ENCODE peak calls at places on chromosome 16, in five cellular contexts. One of them, this sample, is unnamed.

GRCh38 chr16:57132470-57132869 is 40.1 kb downstream of the CPNE2 start:
- DNase-seq in neural crest cell: no peak
- DNase-seq in T-cell: no peak
- DNase-seq in iris pigment epithelial cell: no peak
- DNase-seq in stimulated activated CD8-positive, alpha-beta memory T cell treated with anti-CD3 and anti-CD28 coated beads, Interleukin-4, amount 100 ng/mL, for 4 hours: no peak
- DNase-seq in this sample: no peak

GRCh38 chr16:24125199-24125598 is 130.9 kb upstream of the CACNG3 start:
- DNase-seq in neural crest cell: no peak
- DNase-seq in T-cell: no peak
- DNase-seq in iris pigment epithelial cell: no peak
- DNase-seq in stimulated activated CD8-positive, alpha-beta memory T cell treated with anti-CD3 and anti-CD28 coated beads, Interleukin-4, amount 100 ng/mL, for 4 hours: no peak
- DNase-seq in this sample: no peak

GRCh38 chr16:11309895-11310633 is 28.9 kb upstream of the PRM1 start:
- DNase-seq in neural crest cell: no peak
- DNase-seq in T-cell: no peak
- DNase-seq in iris pigment epithelial cell: no peak
- DNase-seq in stimulated activated CD8-positive, alpha-beta memory T cell treated with anti-CD3 and anti-CD28 coated beads, Interleukin-4, amount 100 ng/mL, for 4 hours: no peak
- DNase-seq in this sample: no peak

GRCh38 chr16:69833791-69834282 is 71.7 kb downstream of the WWP2 start:
- DNase-seq in neural crest cell: no peak
- DNase-seq in T-cell: no peak
- DNase-seq in iris pigment epithelial cell: no peak
- DNase-seq in stimulated activated CD8-positive, alpha-beta memory T cell treated with anti-CD3 and anti-CD28 coated beads, Interleukin-4, amount 100 ng/mL, for 4 hours: no peak
- DNase-seq in this sample: no peak

GRCh38 chr16:85152414-85153030 is 40.2 kb upstream of the CIBAR2 start:
- DNase-seq in neural crest cell: no peak
- DNase-seq in T-cell: no peak
- DNase-seq in iris pigment epithelial cell: no peak
- DNase-seq in stimulated activated CD8-positive, alpha-beta memory T cell treated with anti-CD3 and anti-CD28 coated beads, Interleukin-4, amount 100 ng/mL, for 4 hours: no peak
- DNase-seq in this sample: no peak

GRCh38 chr16:19481291-19481690 is 40.6 kb downstream of the GDE1 start:
- DNase-seq in neural crest cell: no peak
- DNase-seq in T-cell: no peak
- DNase-seq in iris pigment epithelial cell: peak; percentile 10
- DNase-seq in stimulated activated CD8-positive, alpha-beta memory T cell treated with anti-CD3 and anti-CD28 coated beads, Interleukin-4, amount 100 ng/mL, for 4 hours: no peak
- DNase-seq in this sample: peak; percentile 13

GRCh38 chr16:13909872-13910303 is 10.1 kb upstream of the ERCC4 start:
- DNase-seq in neural crest cell: no peak
- DNase-seq in T-cell: no peak
- DNase-seq in iris pigment epithelial cell: peak; percentile 66
- DNase-seq in stimulated activated CD8-positive, alpha-beta memory T cell treated with anti-CD3 and anti-CD28 coated beads, Interleukin-4, amount 100 ng/mL, for 4 hours: no peak
- DNase-seq in this sample: peak; percentile 24

GRCh38 chr16:3012828-3013420 is at the start of gene CLDN9:
- DNase-seq in neural crest cell: no peak
- DNase-seq in T-cell: no peak
- DNase-seq in iris pigment epithelial cell: no peak
- DNase-seq in stimulated activated CD8-positive, alpha-beta memory T cell treated with anti-CD3 and anti-CD28 coated beads, Interleukin-4, amount 100 ng/mL, for 4 hours: no peak
- DNase-seq in this sample: no peak

GRCh38 chr16:2815299-2815771 is 1.7 kb upstream of the PRSS21 start:
- DNase-seq in neural crest cell: no peak
- DNase-seq in T-cell: no peak
- DNase-seq in iris pigment epithelial cell: no peak
- DNase-seq in stimulated activated CD8-positive, alpha-beta memory T cell treated with anti-CD3 and anti-CD28 coated beads, Interleukin-4, amount 100 ng/mL, for 4 hours: no peak
- DNase-seq in this sample: no peak

GRCh38 chr16:57871457-57871856 is 69.2 kb upstream of the KIFC3 start:
- DNase-seq in neural crest cell: no peak
- DNase-seq in T-cell: no peak
- DNase-seq in iris pigment epithelial cell: peak; percentile 87
- DNase-seq in stimulated activated CD8-positive, alpha-beta memory T cell treated with anti-CD3 and anti-CD28 coated beads, Interleukin-4, amount 100 ng/mL, for 4 hours: no peak
- DNase-seq in this sample: peak; percentile 87

GRCh38 chr16:87344931-87345631 is 27.9 kb upstream of the C16orf95 start:
- DNase-seq in neural crest cell: no peak
- DNase-seq in T-cell: peak; percentile 32
- DNase-seq in iris pigment epithelial cell: peak; percentile 21
- DNase-seq in stimulated activated CD8-positive, alpha-beta memory T cell treated with anti-CD3 and anti-CD28 coated beads, Interleukin-4, amount 100 ng/mL, for 4 hours: peak; percentile 36
- DNase-seq in this sample: no peak

GRCh38 chr16:74480150-74481029 is 59.1 kb upstream of the CLEC18B start:
- DNase-seq in neural crest cell: no peak
- DNase-seq in T-cell: no peak
- DNase-seq in iris pigment epithelial cell: peak; percentile 62
- DNase-seq in stimulated activated CD8-positive, alpha-beta memory T cell treated with anti-CD3 and anti-CD28 coated beads, Interleukin-4, amount 100 ng/mL, for 4 hours: no peak
- DNase-seq in this sample: peak; percentile 82

GRCh38 chr16:29710227-29711219 is 31.5 kb downstream of the QPRT start:
- DNase-seq in neural crest cell: peak; percentile 26
- DNase-seq in T-cell: peak; percentile 41
- DNase-seq in iris pigment epithelial cell: peak; percentile 81
- DNase-seq in stimulated activated CD8-positive, alpha-beta memory T cell treated with anti-CD3 and anti-CD28 coated beads, Interleukin-4, amount 100 ng/mL, for 4 hours: no peak
- DNase-seq in this sample: peak; percentile 78

GRCh38 chr16:57762365-57763289 is 27.1 kb downstream of the KATNB1 start:
- DNase-seq in neural crest cell: no peak
- DNase-seq in T-cell: no peak
- DNase-seq in iris pigment epithelial cell: no peak
- DNase-seq in stimulated activated CD8-positive, alpha-beta memory T cell treated with anti-CD3 and anti-CD28 coated beads, Interleukin-4, amount 100 ng/mL, for 4 hours: no peak
- DNase-seq in this sample: no peak

GRCh38 chr16:79509221-79509631 is 91.3 kb downstream of the MAF start:
- DNase-seq in neural crest cell: no peak
- DNase-seq in T-cell: no peak
- DNase-seq in iris pigment epithelial cell: no peak
- DNase-seq in stimulated activated CD8-positive, alpha-beta memory T cell treated with anti-CD3 and anti-CD28 coated beads, Interleukin-4, amount 100 ng/mL, for 4 hours: no peak
- DNase-seq in this sample: no peak

GRCh38 chr16:21339927-21340326 is 61.8 kb upstream of the CRYM start:
- DNase-seq in neural crest cell: no peak
- DNase-seq in T-cell: no peak
- DNase-seq in iris pigment epithelial cell: no peak
- DNase-seq in stimulated activated CD8-positive, alpha-beta memory T cell treated with anti-CD3 and anti-CD28 coated beads, Interleukin-4, amount 100 ng/mL, for 4 hours: no peak
- DNase-seq in this sample: no peak

GRCh38 chr16:73095885-73096341 is 48.0 kb upstream of the ZFHX3 start:
- DNase-seq in neural crest cell: no peak
- DNase-seq in T-cell: no peak
- DNase-seq in iris pigment epithelial cell: no peak
- DNase-seq in stimulated activated CD8-positive, alpha-beta memory T cell treated with anti-CD3 and anti-CD28 coated beads, Interleukin-4, amount 100 ng/mL, for 4 hours: no peak
- DNase-seq in this sample: no peak

GRCh38 chr16:1082266-1082951 is 9.9 kb downstream of the SSTR5 start:
- DNase-seq in neural crest cell: no peak
- DNase-seq in T-cell: no peak
- DNase-seq in iris pigment epithelial cell: peak; percentile 46
- DNase-seq in stimulated activated CD8-positive, alpha-beta memory T cell treated with anti-CD3 and anti-CD28 coated beads, Interleukin-4, amount 100 ng/mL, for 4 hours: no peak
- DNase-seq in this sample: peak; percentile 24

GRCh38 chr16:10616395-10616743 is 36.0 kb upstream of the EMP2 start:
- DNase-seq in neural crest cell: no peak
- DNase-seq in T-cell: no peak
- DNase-seq in iris pigment epithelial cell: no peak
- DNase-seq in stimulated activated CD8-positive, alpha-beta memory T cell treated with anti-CD3 and anti-CD28 coated beads, Interleukin-4, amount 100 ng/mL, for 4 hours: no peak
- DNase-seq in this sample: no peak

GRCh38 chr16:64225696-64226095 is 896.2 kb downstream of the CDH11 start:
- DNase-seq in neural crest cell: no peak
- DNase-seq in T-cell: no peak
- DNase-seq in iris pigment epithelial cell: no peak
- DNase-seq in stimulated activated CD8-positive, alpha-beta memory T cell treated with anti-CD3 and anti-CD28 coated beads, Interleukin-4, amount 100 ng/mL, for 4 hours: no peak
- DNase-seq in this sample: peak; percentile 3

GRCh38 chr16:3009568-3010390 is 2.9 kb upstream of the CLDN9 start:
- DNase-seq in neural crest cell: no peak
- DNase-seq in T-cell: no peak
- DNase-seq in iris pigment epithelial cell: peak; percentile 27
- DNase-seq in stimulated activated CD8-positive, alpha-beta memory T cell treated with anti-CD3 and anti-CD28 coated beads, Interleukin-4, amount 100 ng/mL, for 4 hours: no peak
- DNase-seq in this sample: no peak

GRCh38 chr16:15041260-15042011 is 14.4 kb downstream of the NTAN1 start:
- DNase-seq in neural crest cell: no peak
- DNase-seq in T-cell: no peak
- DNase-seq in iris pigment epithelial cell: peak; percentile 33
- DNase-seq in stimulated activated CD8-positive, alpha-beta memory T cell treated with anti-CD3 and anti-CD28 coated beads, Interleukin-4, amount 100 ng/mL, for 4 hours: no peak
- DNase-seq in this sample: peak; percentile 72

GRCh38 chr16:88004391-88004790 is 53.2 kb downstream of the BANP start:
- DNase-seq in neural crest cell: no peak
- DNase-seq in T-cell: no peak
- DNase-seq in iris pigment epithelial cell: no peak
- DNase-seq in stimulated activated CD8-positive, alpha-beta memory T cell treated with anti-CD3 and anti-CD28 coated beads, Interleukin-4, amount 100 ng/mL, for 4 hours: no peak
- DNase-seq in this sample: no peak

GRCh38 chr16:67170168-67170947 is at the start of gene NOL3:
- DNase-seq in neural crest cell: peak; percentile 48
- DNase-seq in T-cell: no peak
- DNase-seq in iris pigment epithelial cell: peak; percentile 83
- DNase-seq in stimulated activated CD8-positive, alpha-beta memory T cell treated with anti-CD3 and anti-CD28 coated beads, Interleukin-4, amount 100 ng/mL, for 4 hours: no peak
- DNase-seq in this sample: peak; percentile 88

GRCh38 chr16:24504467-24505345 is 34.7 kb upstream of the RBBP6 start:
- DNase-seq in neural crest cell: peak; percentile 57
- DNase-seq in T-cell: peak; percentile 10
- DNase-seq in iris pigment epithelial cell: peak; percentile 55
- DNase-seq in stimulated activated CD8-positive, alpha-beta memory T cell treated with anti-CD3 and anti-CD28 coated beads, Interleukin-4, amount 100 ng/mL, for 4 hours: peak; percentile 13
- DNase-seq in this sample: peak; percentile 74